ENCODE peak calls at places on chromosomes 16 and 17, in five cellular contexts. E is HCT116, M is GM12878, N is SK-N-SH, U is K562. Q is an unnamed sample.
A peak's percentile ranks its signal among the peaks of the same experiment; 100 is the strongest.

GRCh38 chr16:56589141-56590039 is at the start of gene MT3:
- DNase-seq in M (no peak), E (no peak), N (peak; percentile 64), U (no peak), Q (no peak)

GRCh38 chr17:62700964-62701705 is 73.7 kb downstream of the MRC2 start:
- DNase-seq in M (no peak), U (no peak), N (no peak), E (no peak), Q (no peak)

GRCh38 chr17:48550313-48551205 is 5.7 kb upstream of the HOXB2 start:
- DNase-seq in M (no peak), E (no peak), U (peak; percentile 32), N (no peak), Q (no peak)

GRCh38 chr17:35865412-35866355 is 3.0 kb downstream of the HEATR9 start:
- DNase-seq in M (no peak), E (no peak), U (no peak), N (no peak), Q (no peak)

GRCh38 chr17:3594056-3594810 is 15.0 kb downstream of the TRPV1 start:
- DNase-seq in E (no peak), U (no peak), M (no peak), N (peak; percentile 67), Q (no peak)

GRCh38 chr17:12522743-12523181 is 142.9 kb upstream of the MYOCD start:
- DNase-seq in M (no peak), U (no peak), N (no peak), E (no peak), Q (peak; percentile 7)

GRCh38 chr17:6544770-6545169 is 11.6 kb downstream of the PITPNM3 start:
- DNase-seq in E (no peak), N (no peak), M (no peak), U (no peak), Q (no peak)

GRCh38 chr16:51242281-51242994 is 91.4 kb upstream of the SALL1 start:
- DNase-seq in U (no peak), M (no peak), E (no peak), N (no peak), Q (no peak)

GRCh38 chr16:27999687-28000086 is 63.8 kb downstream of the GSG1L start:
- DNase-seq in U (peak; percentile 25), N (no peak), E (no peak), M (no peak), Q (no peak)
- TF ChIP-seq JUND in U (no peak), N (no peak), E (no peak), M (no peak), Q (no peak)

GRCh38 chr17:76496464-76496863 is 4.8 kb downstream of the RHBDF2 start:
- DNase-seq in N (no peak), U (no peak), E (no peak), M (no peak), Q (no peak)

GRCh38 chr17:76500074-76500744 is 1.0 kb downstream of the RHBDF2 start:
- DNase-seq in E (no peak), N (no peak), M (no peak), U (peak; percentile 33), Q (no peak)

GRCh38 chr17:76497699-76497978 is 3.6 kb downstream of the RHBDF2 start:
- DNase-seq in N (no peak), M (no peak), U (no peak), E (no peak), Q (no peak)

GRCh38 chr17:76498886-76499667 is 2.1 kb downstream of the RHBDF2 start:
- DNase-seq in N (no peak), E (no peak), M (peak; percentile 71), U (no peak), Q (no peak)

GRCh38 chr17:76497979-76498885 is 3.0 kb downstream of the RHBDF2 start:
- DNase-seq in E (no peak), M (no peak), N (peak; percentile 96), U (no peak), Q (peak; percentile 73)
- TF ChIP-seq JUND in E (no peak), M (no peak), N (no peak), U (no peak), Q (no peak)

GRCh38 chr17:45270828-45271418 is 9.0 kb upstream of the SPATA32 start:
- DNase-seq in E (no peak), M (no peak), N (peak; percentile 68), U (peak; percentile 73), Q (no peak)
- TF ChIP-seq JUND in E (no peak), M (no peak), N (no peak), U (peak; percentile 27), Q (no peak)

DNA sequence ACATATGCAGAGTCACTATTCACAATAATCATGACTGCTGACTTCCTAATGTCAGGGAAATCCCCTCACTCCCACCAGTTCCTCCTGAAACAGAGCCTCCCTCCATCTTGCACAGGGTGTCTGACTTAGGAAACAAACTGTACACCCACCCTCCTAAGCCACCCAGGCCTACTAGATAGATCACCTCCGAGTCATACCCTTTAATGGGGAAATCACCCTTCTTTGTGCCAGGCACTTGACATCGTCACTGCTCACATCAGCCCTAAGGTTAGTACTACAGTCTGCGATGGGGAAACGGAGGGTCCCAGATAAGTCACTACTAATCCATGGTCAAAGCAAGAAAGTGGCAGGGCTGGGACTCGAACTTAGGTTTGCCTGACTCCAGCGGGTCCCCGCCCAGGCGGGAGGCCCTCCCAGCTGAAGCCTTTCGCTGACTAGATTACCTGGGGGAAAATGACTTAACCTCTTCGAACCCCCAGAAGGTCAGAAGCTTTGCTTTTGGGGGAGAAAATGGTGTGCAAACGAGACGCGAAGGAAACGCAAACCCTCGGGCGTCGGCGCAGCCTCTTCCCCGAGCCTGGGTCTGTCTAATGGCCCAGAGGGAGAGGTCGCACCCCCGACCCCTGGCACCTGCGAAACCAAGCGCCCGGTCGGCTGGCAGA is 3.4 kb upstream of the MLLT6 start:
- DNase-seq in E (no peak), N (no peak), M (peak; percentile 86), U (peak; percentile 48), Q (no peak)
- TF ChIP-seq JUND in E (no peak), N (no peak), M (no peak), U (peak; percentile 2), Q (no peak)

DNA sequence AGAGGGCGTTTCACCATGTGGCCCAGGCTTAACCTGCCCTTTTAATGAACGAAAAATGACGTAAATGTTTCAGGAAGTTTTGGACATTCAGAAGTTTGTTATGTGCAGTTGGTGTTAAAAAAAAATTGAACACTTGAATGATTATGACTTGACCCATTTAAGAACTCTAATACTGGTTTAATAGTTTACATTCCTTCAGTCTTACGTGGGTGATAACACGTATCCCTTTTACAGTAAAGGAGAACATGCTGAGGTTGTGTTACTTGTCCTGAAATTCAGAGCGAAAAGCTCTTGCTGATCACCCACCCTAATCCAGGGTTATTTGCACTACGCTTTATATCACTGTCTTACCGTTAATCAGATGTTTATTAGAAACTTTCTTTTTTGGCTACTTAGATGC is 1.7 kb downstream of the MLYCD start:
- DNase-seq in E (no peak), U (no peak), M (no peak), N (no peak), Q (no peak)
- TF ChIP-seq JUND in E (no peak), U (no peak), M (no peak), N (no peak), Q (no peak)

GRCh38 chr16:86784267-86784626 is 205.9 kb downstream of the FOXL1 start:
- DNase-seq in M (no peak), E (no peak), N (no peak), U (no peak), Q (no peak)

GRCh38 chr16:86781046-86781445 is 202.7 kb downstream of the FOXL1 start:
- DNase-seq in U (no peak), M (no peak), N (no peak), E (no peak), Q (no peak)

GRCh38 chr16:86786338-86786737 is 208.0 kb downstream of the FOXL1 start:
- DNase-seq in N (no peak), E (no peak), U (no peak), M (no peak), Q (no peak)

GRCh38 chr16:86787538-86787937 is 209.2 kb downstream of the FOXL1 start:
- DNase-seq in M (no peak), N (no peak), E (no peak), U (no peak), Q (no peak)

DNA sequence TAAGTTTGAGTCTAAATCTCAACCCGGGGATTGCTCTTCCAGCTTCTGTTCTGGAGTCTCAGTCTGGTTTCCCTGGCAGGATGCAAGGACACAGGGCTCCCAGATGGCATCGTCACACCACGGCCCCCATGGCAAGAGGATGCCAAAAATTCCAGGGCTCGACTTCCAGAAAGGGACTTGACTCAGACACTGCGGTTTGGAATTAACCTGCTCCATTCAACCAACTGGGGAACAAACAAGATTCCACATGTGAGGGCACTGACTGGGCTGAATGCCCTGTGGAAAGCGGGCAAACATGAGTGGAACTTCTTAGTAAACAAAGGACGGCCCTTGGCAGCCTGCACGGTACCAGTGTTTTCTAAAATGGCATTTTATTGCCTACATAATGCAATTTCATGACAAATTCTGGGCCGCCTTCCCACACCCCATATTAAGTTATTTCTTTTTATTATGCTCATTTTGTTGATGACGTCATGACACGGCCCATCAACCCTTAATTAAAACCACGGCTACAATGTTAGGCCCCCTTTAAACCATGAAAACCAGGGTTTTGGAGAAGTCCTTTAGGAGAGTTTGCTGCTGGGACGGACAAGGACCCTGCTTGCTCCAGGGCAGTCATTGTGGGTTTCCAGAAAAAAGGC is 205.4 kb downstream of the FOXL1 start:
- DNase-seq in E (no peak), U (no peak), M (no peak), N (no peak), Q (no peak)
- TF ChIP-seq JUND in E (no peak), U (no peak), M (no peak), N (no peak), Q (no peak)

GRCh38 chr17:77893144-77894044 is 65.1 kb upstream of the TNRC6C start:
- DNase-seq in U (no peak), M (no peak), E (no peak), N (no peak), Q (no peak)

GRCh38 chr17:77890771-77891170 is 67.7 kb upstream of the TNRC6C start:
- DNase-seq in U (no peak), M (no peak), E (no peak), N (no peak), Q (no peak)

GRCh38 chr17:77891602-77892001 is 66.9 kb upstream of the TNRC6C start:
- DNase-seq in M (no peak), U (no peak), E (no peak), N (no peak), Q (no peak)

GRCh38 chr17:77892469-77893143 is 65.9 kb upstream of the TNRC6C start:
- DNase-seq in N (peak; percentile 77), E (peak; percentile 21), M (no peak), U (peak; percentile 66), Q (no peak)

DNA sequence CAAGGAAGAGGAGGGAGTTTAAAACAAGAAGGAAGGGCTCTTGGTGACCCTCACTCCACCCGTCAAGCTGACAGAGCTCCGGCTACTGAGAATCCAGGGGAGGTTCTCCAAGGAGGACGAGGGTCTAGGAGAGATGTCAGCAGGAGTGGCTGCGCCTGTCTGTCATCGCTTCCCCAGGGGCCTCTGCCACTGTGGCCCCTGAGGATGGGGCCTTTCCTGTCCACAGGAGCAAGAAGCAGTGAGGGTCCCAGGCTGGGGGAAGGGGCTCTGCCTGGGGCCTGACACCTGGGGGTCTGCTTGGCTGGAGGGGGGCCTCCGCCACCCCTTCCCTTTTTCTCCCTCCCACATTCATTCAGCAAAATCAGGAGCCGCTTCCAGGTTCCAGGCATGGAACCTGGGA is 66.5 kb upstream of the TNRC6C start:
- DNase-seq in M (no peak), E (no peak), U (no peak), N (no peak), Q (no peak)
- TF ChIP-seq JUND in M (no peak), E (no peak), U (no peak), N (no peak), Q (no peak)

GRCh38 chr17:20300399-20301037 is 166.8 kb downstream of the LGALS9B start:
- DNase-seq in M (no peak), N (no peak), U (no peak), E (no peak), Q (no peak)
- TF ChIP-seq JUND in M (no peak), N (peak; percentile 33), U (no peak), E (no peak), Q (no peak)

Q was measured in T47D.